ENCODE peak calls at places on chromosomes 5 and 9, in four cellular contexts. One of them, this sample, is unnamed.
A peak's percentile ranks its signal among the peaks of the same experiment; 100 is the strongest.

GRCh38 chr5:143657814-143658395 is 154.1 kb upstream of the HMHB1 start:
- DNase-seq in stomach: no peak
- DNase-seq in sigmoid colon: no peak
- DNase-seq in GM12878: no peak
- DNase-seq in this sample: no peak

GRCh38 chr9:72315510-72316287 is 49.3 kb downstream of the ZFAND5 start:
- DNase-seq in stomach: peak; percentile 81
- DNase-seq in sigmoid colon: peak; percentile 82
- DNase-seq in GM12878: no peak
- DNase-seq in this sample: no peak

GRCh38 chr5:36778336-36778735 is 98.2 kb upstream of the NIPBL start:
- DNase-seq in stomach: no peak
- DNase-seq in sigmoid colon: no peak
- DNase-seq in GM12878: no peak
- DNase-seq in this sample: no peak

GRCh38 chr9:19028835-19029451 is 4.1 kb downstream of the SAXO1 start:
- DNase-seq in stomach: peak; percentile 41
- DNase-seq in sigmoid colon: no peak
- DNase-seq in GM12878: no peak
- DNase-seq in this sample: no peak

GRCh38 chr5:179916523-179916922 is 8.8 kb upstream of the TBC1D9B start:
- DNase-seq in stomach: no peak
- DNase-seq in sigmoid colon: no peak
- DNase-seq in GM12878: no peak
- DNase-seq in this sample: no peak

GRCh38 chr9:126386088-126386487 is 59.5 kb downstream of the MVB12B start:
- DNase-seq in stomach: no peak
- DNase-seq in sigmoid colon: no peak
- DNase-seq in GM12878: no peak
- DNase-seq in this sample: no peak

GRCh38 chr5:76256116-76256889 is 146.8 kb upstream of the IQGAP2 start:
- DNase-seq in stomach: peak; percentile 54
- DNase-seq in sigmoid colon: peak; percentile 71
- DNase-seq in GM12878: no peak
- DNase-seq in this sample: no peak

GRCh38 chr5:33401482-33402390 is 39.0 kb upstream of the TARS1 start:
- DNase-seq in stomach: no peak
- DNase-seq in sigmoid colon: no peak
- DNase-seq in GM12878: no peak
- DNase-seq in this sample: no peak

GRCh38 chr9:75889977-75890540 is 414 bp upstream of the PCSK5 start:
- DNase-seq in stomach: peak; percentile 28
- DNase-seq in sigmoid colon: peak; percentile 82
- DNase-seq in GM12878: no peak
- DNase-seq in this sample: no peak

GRCh38 chr5:55187370-55187769 is 14.4 kb upstream of the CDC20B start:
- DNase-seq in stomach: no peak
- DNase-seq in sigmoid colon: no peak
- DNase-seq in GM12878: no peak
- DNase-seq in this sample: no peak

GRCh38 chr5:55037816-55038379 is 13.8 kb downstream of the GZMK start:
- DNase-seq in stomach: no peak
- DNase-seq in sigmoid colon: no peak
- DNase-seq in GM12878: no peak
- DNase-seq in this sample: no peak

GRCh38 chr5:94618029-94618492 is 343 bp downstream of the KIAA0825 start:
- DNase-seq in stomach: peak; percentile 74
- DNase-seq in sigmoid colon: peak; percentile 78
- DNase-seq in GM12878: no peak
- DNase-seq in this sample: peak; percentile 92

GRCh38 chr5:169512385-169512784 is 71.2 kb upstream of the SPDL1 start:
- DNase-seq in stomach: no peak
- DNase-seq in sigmoid colon: no peak
- DNase-seq in GM12878: no peak
- DNase-seq in this sample: no peak

GRCh38 chr5:63346451-63346850 is 615.8 kb downstream of the HTR1A start:
- DNase-seq in stomach: no peak
- DNase-seq in sigmoid colon: no peak
- DNase-seq in GM12878: no peak
- DNase-seq in this sample: no peak

GRCh38 chr5:143064207-143064606 is 294.0 kb downstream of the ARHGAP26 start:
- DNase-seq in stomach: no peak
- DNase-seq in sigmoid colon: no peak
- DNase-seq in GM12878: no peak
- DNase-seq in this sample: no peak

GRCh38 chr5:122351416-122352157 is 39.5 kb downstream of the SNCAIP start:
- DNase-seq in stomach: no peak
- DNase-seq in sigmoid colon: no peak
- DNase-seq in GM12878: no peak
- DNase-seq in this sample: no peak

GRCh38 chr5:96652769-96653455 is 9.3 kb upstream of the CAST start:
- DNase-seq in stomach: no peak
- DNase-seq in sigmoid colon: no peak
- DNase-seq in GM12878: no peak
- DNase-seq in this sample: no peak

GRCh38 chr9:107810493-107810931 is 320.9 kb upstream of the KLF4 start:
- DNase-seq in stomach: no peak
- DNase-seq in sigmoid colon: no peak
- DNase-seq in GM12878: no peak
- DNase-seq in this sample: no peak

GRCh38 chr5:77641397-77641943 is 3.0 kb upstream of the OTP start:
- DNase-seq in stomach: no peak
- DNase-seq in sigmoid colon: no peak
- DNase-seq in GM12878: no peak
- DNase-seq in this sample: no peak

GRCh38 chr5:56110646-56111403 is 116.1 kb upstream of the IL6ST start:
- DNase-seq in stomach: no peak
- DNase-seq in sigmoid colon: no peak
- DNase-seq in GM12878: no peak
- DNase-seq in this sample: no peak

GRCh38 chr5:4097194-4097593 is 501.6 kb downstream of the IRX1 start:
- DNase-seq in stomach: no peak
- DNase-seq in sigmoid colon: no peak
- DNase-seq in GM12878: no peak
- DNase-seq in this sample: peak; percentile 50

GRCh38 chr5:1765880-1766235 is 33.8 kb downstream of the MRPL36 start:
- DNase-seq in stomach: no peak
- DNase-seq in sigmoid colon: peak; percentile 13
- DNase-seq in GM12878: no peak
- DNase-seq in this sample: no peak

GRCh38 chr9:129569506-129570449 is 51.1 kb downstream of the C9orf50 start:
- DNase-seq in stomach: peak; percentile 37
- DNase-seq in sigmoid colon: no peak
- DNase-seq in GM12878: no peak
- DNase-seq in this sample: no peak

GRCh38 chr9:93451762-93452709 is 551 bp downstream of the FAM120A start:
- DNase-seq in stomach: peak; percentile 58
- DNase-seq in sigmoid colon: peak; percentile 78
- DNase-seq in GM12878: no peak
- DNase-seq in this sample: no peak

GRCh38 chr9:78775889-78776288 is 479.0 kb downstream of the PSAT1 start:
- DNase-seq in stomach: no peak
- DNase-seq in sigmoid colon: no peak
- DNase-seq in GM12878: no peak
- DNase-seq in this sample: no peak

GRCh38 chr5:16787278-16787677 is 148.8 kb downstream of the MYO10 start:
- DNase-seq in stomach: peak; percentile 42
- DNase-seq in sigmoid colon: no peak
- DNase-seq in GM12878: no peak
- DNase-seq in this sample: no peak

GRCh38 chr9:98995971-98996504 is 52.3 kb downstream of the COL15A1 start:
- DNase-seq in stomach: no peak
- DNase-seq in sigmoid colon: no peak
- DNase-seq in GM12878: no peak
- DNase-seq in this sample: no peak

GRCh38 chr9:14403112-14403511 is 89.2 kb upstream of the NFIB start:
- DNase-seq in stomach: no peak
- DNase-seq in sigmoid colon: no peak
- DNase-seq in GM12878: no peak
- DNase-seq in this sample: no peak

GRCh38 chr5:176910161-176910560 is 11.0 kb upstream of the HK3 start:
- DNase-seq in stomach: no peak
- DNase-seq in sigmoid colon: no peak
- DNase-seq in GM12878: no peak
- DNase-seq in this sample: no peak
- TF ChIP-seq EP300 in stomach: no peak
- TF ChIP-seq EP300 in sigmoid colon: no peak
- TF ChIP-seq EP300 in GM12878: no peak
- TF ChIP-seq EP300 in this sample: no peak

DNA sequence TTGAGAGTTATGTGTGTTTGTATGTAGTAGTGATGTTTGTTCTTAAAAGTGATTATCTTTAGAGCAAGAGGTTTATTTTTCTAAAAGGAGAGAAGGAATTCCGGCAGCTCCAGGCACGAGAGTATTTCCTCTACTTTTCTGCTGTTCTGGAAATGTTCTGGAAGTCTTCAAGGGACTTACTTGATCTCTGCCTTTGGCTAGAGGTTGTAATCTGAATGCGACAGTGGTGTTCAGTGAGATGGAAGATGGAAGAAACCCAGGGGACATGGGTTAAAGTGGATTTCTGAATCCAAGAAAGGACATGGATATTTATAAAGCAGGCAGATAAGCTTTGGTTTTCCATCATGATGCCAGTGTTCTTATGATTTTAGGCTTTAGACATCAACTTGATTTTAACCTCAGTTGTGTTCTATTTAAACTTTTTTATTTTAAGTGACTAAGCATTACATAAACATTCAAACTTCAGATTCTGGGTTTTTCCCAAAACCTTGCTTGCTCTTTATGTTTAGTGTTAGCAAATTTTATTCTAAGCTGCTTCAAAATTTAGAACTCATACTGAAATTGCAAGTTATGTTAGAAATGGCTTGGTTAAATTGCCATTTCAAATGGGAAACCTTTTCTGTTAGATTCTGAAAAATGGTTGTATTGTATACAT is 3.5 kb downstream of the GPR21 start:
- DNase-seq in stomach: no peak
- DNase-seq in sigmoid colon: no peak
- DNase-seq in GM12878: no peak
- DNase-seq in this sample: no peak
- H3K4me1 ChIP-seq in stomach: peaks cover 6% of the 10 kb centered on the region
- H3K4me1 ChIP-seq in sigmoid colon: peaks cover 83% of the 10 kb centered on the region
- H3K4me1 ChIP-seq in GM12878: no peaks in the 10 kb centered on the region
- H3K4me1 ChIP-seq in this sample: peaks cover 78% of the 10 kb centered on the region

GRCh38 chr5:14724633-14725032 is 60.1 kb downstream of the OTULIN start:
- DNase-seq in stomach: no peak
- DNase-seq in sigmoid colon: no peak
- DNase-seq in GM12878: no peak
- DNase-seq in this sample: no peak
- TF ChIP-seq EP300 in stomach: no peak
- TF ChIP-seq EP300 in sigmoid colon: no peak
- TF ChIP-seq EP300 in GM12878: no peak
- TF ChIP-seq EP300 in this sample: no peak

GRCh38 chr9:120876842-120877240 is at the start of gene PHF19:
- DNase-seq in stomach: no peak
- DNase-seq in sigmoid colon: no peak
- DNase-seq in GM12878: no peak
- DNase-seq in this sample: no peak

GRCh38 chr9:120874861-120875565 is 2.0 kb downstream of the PHF19 start:
- DNase-seq in stomach: no peak
- DNase-seq in sigmoid colon: no peak
- DNase-seq in GM12878: no peak
- DNase-seq in this sample: no peak

GRCh38 chr9:120875954-120876841 is 790 bp downstream of the PHF19 start:
- DNase-seq in stomach: peak; percentile 79
- DNase-seq in sigmoid colon: peak; percentile 94
- DNase-seq in GM12878: no peak
- DNase-seq in this sample: peak; percentile 97

GRCh38 chr9:120874226-120874839 is 2.7 kb downstream of the PHF19 start:
- DNase-seq in stomach: no peak
- DNase-seq in sigmoid colon: no peak
- DNase-seq in GM12878: no peak
- DNase-seq in this sample: no peak

GRCh38 chr9:120875643-120875953 is 1.4 kb downstream of the PHF19 start:
- DNase-seq in stomach: no peak
- DNase-seq in sigmoid colon: no peak
- DNase-seq in GM12878: no peak
- DNase-seq in this sample: no peak
- H3K4me1 ChIP-seq in stomach: peaks cover 4% of the 10 kb centered on the region
- H3K4me1 ChIP-seq in sigmoid colon: peaks cover 13% of the 10 kb centered on the region
- H3K4me1 ChIP-seq in GM12878: peaks cover 27% of the 10 kb centered on the region
- H3K4me1 ChIP-seq in this sample: peaks cover 30% of the 10 kb centered on the region

GRCh38 chr9:130937146-130938076 is 1.6 kb downstream of the FIBCD1 start:
- DNase-seq in stomach: no peak
- DNase-seq in sigmoid colon: no peak
- DNase-seq in GM12878: no peak
- DNase-seq in this sample: no peak

GRCh38 chr9:130938184-130938651 is 829 bp downstream of the FIBCD1 start:
- DNase-seq in stomach: no peak
- DNase-seq in sigmoid colon: no peak
- DNase-seq in GM12878: no peak
- DNase-seq in this sample: no peak

GRCh38 chr9:130940023-130940549 is 1.0 kb upstream of the FIBCD1 start:
- DNase-seq in stomach: no peak
- DNase-seq in sigmoid colon: no peak
- DNase-seq in GM12878: no peak
- DNase-seq in this sample: no peak

GRCh38 chr9:130939405-130939941 is 426 bp upstream of the FIBCD1 start:
- DNase-seq in stomach: no peak
- DNase-seq in sigmoid colon: no peak
- DNase-seq in GM12878: no peak
- DNase-seq in this sample: no peak

GRCh38 chr9:130938652-130939404 is at the start of gene FIBCD1:
- DNase-seq in stomach: no peak
- DNase-seq in sigmoid colon: no peak
- DNase-seq in GM12878: no peak
- DNase-seq in this sample: no peak
- TF ChIP-seq EP300 in stomach: no peak
- TF ChIP-seq EP300 in sigmoid colon: no peak
- TF ChIP-seq EP300 in GM12878: no peak
- TF ChIP-seq EP300 in this sample: no peak

This sample was measured in esophagus muscularis mucosa.